ENCODE peak calls at places on chromosomes 6 and 20, in seven cellular contexts. Y, A, R, D, J, E and T are unnamed samples.

GRCh38 chr6:113719056-113719455 is 138.1 kb upstream of the MARCKS start:
- DNase-seq in A (no peak), D (no peak), R (no peak), E (no peak), J (no peak), Y (no peak), T (no peak)

GRCh38 chr20:25280051-25280573 is 32.2 kb downstream of the PYGB start:
- DNase-seq in Y (no peak), A (peak; percentile 66), E (peak; percentile 41), J (no peak), D (peak; percentile 85), R (peak; percentile 67), T (no peak)

GRCh38 chr6:7194657-7195056 is 86.9 kb downstream of the RREB1 start:
- DNase-seq in R (no peak), Y (no peak), E (no peak), A (no peak), J (no peak), D (no peak), T (no peak)

GRCh38 chr6:127207591-127208120 is 59.0 kb upstream of the RNF146 start:
- DNase-seq in E (no peak), D (no peak), A (no peak), Y (no peak), J (no peak), R (no peak), T (no peak)

GRCh38 chr6:20575125-20575524 is 40.9 kb downstream of the CDKAL1 start:
- DNase-seq in A (no peak), E (no peak), Y (peak; percentile 20), J (no peak), D (peak; percentile 76), R (no peak), T (no peak)

GRCh38 chr6:125285936-125286335 is 15.8 kb downstream of the HDDC2 start:
- DNase-seq in R (no peak), D (no peak), Y (no peak), J (no peak), E (no peak), A (no peak), T (no peak)

GRCh38 chr6:83092756-83093399 is 25.4 kb downstream of the DOP1A start:
- DNase-seq in A (no peak), R (no peak), E (no peak), J (no peak), Y (no peak), D (no peak), T (no peak)

GRCh38 chr6:33604941-33605854 is 15.9 kb upstream of the ITPR3 start:
- DNase-seq in J (no peak), E (no peak), D (no peak), A (no peak), R (no peak), Y (no peak), T (no peak)

GRCh38 chr6:138499303-138499991 is at the start of gene NHSL1:
- DNase-seq in J (no peak), R (no peak), E (no peak), Y (peak; percentile 84), D (no peak), A (no peak), T (no peak)

GRCh38 chr6:142653710-142654274 is 291.2 kb downstream of the HIVEP2 start:
- DNase-seq in E (no peak), D (no peak), Y (no peak), R (no peak), A (no peak), J (peak; percentile 6), T (no peak)

GRCh38 chr6:104182811-104183210 is 676.9 kb downstream of the HACE1 start:
- DNase-seq in Y (no peak), A (no peak), R (no peak), J (no peak), D (no peak), E (no peak), T (no peak)

GRCh38 chr20:41654884-41655283 is 36.7 kb upstream of the CHD6 start:
- DNase-seq in D (no peak), R (no peak), Y (no peak), J (peak; percentile 12), A (no peak), E (no peak), T (no peak)

GRCh38 chr6:26304213-26305096 is 60.5 kb upstream of the BTN3A2 start:
- DNase-seq in D (no peak), R (no peak), E (peak; percentile 64), Y (no peak), J (peak; percentile 66), A (no peak), T (no peak)

GRCh38 chr6:63525186-63525878 is 46.9 kb upstream of the LOC128125822 start:
- DNase-seq in D (no peak), E (no peak), Y (no peak), J (no peak), R (no peak), A (no peak), T (no peak)

GRCh38 chr6:151263967-151264366 is 24.2 kb downstream of the AKAP12 start:
- DNase-seq in D (no peak), E (peak; percentile 82), Y (no peak), J (peak; percentile 30), A (peak; percentile 33), R (no peak), T (no peak)

GRCh38 chr20:44133424-44133823 is 53.6 kb downstream of the JPH2 start:
- DNase-seq in E (no peak), A (no peak), R (no peak), D (no peak), Y (no peak), J (no peak), T (no peak)

GRCh38 chr20:17029698-17030097 is 197.1 kb upstream of the PCSK2 start:
- DNase-seq in D (no peak), A (no peak), E (no peak), R (no peak), J (no peak), Y (no peak), T (no peak)

GRCh38 chr6:44457606-44458005 is 70.1 kb downstream of the CDC5L start:
- DNase-seq in R (no peak), A (no peak), D (no peak), J (no peak), E (no peak), Y (no peak), T (no peak)

GRCh38 chr6:55562318-55562717 is 16.7 kb downstream of the HMGCLL1 start:
- DNase-seq in A (no peak), D (no peak), Y (no peak), R (no peak), E (no peak), J (no peak), T (no peak)

GRCh38 chr6:2616796-2617195 is 133.9 kb downstream of the MYLK4 start:
- DNase-seq in D (no peak), E (no peak), R (no peak), A (no peak), J (no peak), Y (no peak), T (no peak)

GRCh38 chr20:37640600-37641561 is 52.9 kb upstream of the CTNNBL1 start:
- DNase-seq in R (no peak), D (no peak), Y (no peak), E (no peak), J (peak; percentile 56), A (no peak), T (no peak)
- H3K4me1 ChIP-seq in R (no peaks in the 10 kb centered on the region), D (no peaks in the 10 kb centered on the region), Y (peaks cover 13% of the 10 kb centered on the region), E (no peaks in the 10 kb centered on the region), J (no peaks in the 10 kb centered on the region), A (no peaks in the 10 kb centered on the region), T (no peaks in the 10 kb centered on the region)

DNA sequence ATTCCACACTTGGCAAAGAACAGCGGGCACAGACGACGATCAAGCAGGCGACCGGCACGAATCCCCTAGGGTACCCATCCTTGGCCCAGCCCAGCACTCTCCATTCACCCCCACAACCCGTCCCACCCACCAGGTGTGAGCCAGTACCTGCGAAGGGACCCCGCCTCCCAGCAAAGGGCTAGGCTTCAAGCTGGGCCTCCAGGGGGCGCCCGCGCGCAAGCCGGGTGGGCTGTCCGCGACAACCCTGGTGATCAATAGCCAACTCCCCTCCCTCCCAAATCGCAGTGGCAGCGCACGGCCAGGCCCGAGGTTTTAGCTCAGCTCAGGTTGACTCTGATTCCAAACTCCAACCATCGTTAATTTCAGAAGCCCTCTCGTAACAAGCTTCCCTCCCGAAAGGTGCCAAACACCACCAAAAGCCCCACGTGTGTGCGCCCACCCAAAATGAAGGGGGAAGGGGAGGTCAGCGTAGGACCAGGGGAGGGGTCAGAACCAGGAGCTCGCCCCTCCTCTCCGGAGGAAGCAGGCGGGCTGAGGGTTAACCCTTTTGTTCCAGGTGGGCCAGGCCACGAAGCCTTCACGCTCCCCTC is 2.1 kb downstream of the SALL4 start:
- DNase-seq in R (peak; percentile 85), A (peak; percentile 35), J (peak; percentile 25), Y (peak; percentile 48), D (peak; percentile 71), E (peak; percentile 67), T (peak; percentile 79)
- H3K27me3 ChIP-seq in R (no peaks in the 10 kb centered on the region), A (peaks cover 71% of the 10 kb centered on the region), J (peaks cover 35% of the 10 kb centered on the region), Y (peaks cover 2% of the 10 kb centered on the region), D (no peaks in the 10 kb centered on the region), E (no peaks in the 10 kb centered on the region), T (no peaks in the 10 kb centered on the region)

GRCh38 chr6:358432-358831 is 33.1 kb upstream of the IRF4 start:
- DNase-seq in R (no peak), A (no peak), Y (no peak), D (no peak), E (peak; percentile 33), J (no peak), T (no peak)

GRCh38 chr6:357791-358341 is 33.7 kb upstream of the IRF4 start:
- DNase-seq in D (no peak), E (peak; percentile 27), A (no peak), J (no peak), R (no peak), Y (no peak), T (no peak)

GRCh38 chr6:358847-359246 is 32.7 kb upstream of the IRF4 start:
- DNase-seq in E (peak; percentile 20), D (no peak), J (no peak), R (no peak), Y (no peak), A (no peak), T (no peak)

GRCh38 chr6:360791-361373 is 30.7 kb upstream of the IRF4 start:
- DNase-seq in R (no peak), Y (no peak), D (no peak), E (no peak), A (no peak), J (no peak), T (no peak)

GRCh38 chr6:359261-360035 is 32.1 kb upstream of the IRF4 start:
- DNase-seq in E (peak; percentile 22), R (no peak), D (no peak), Y (no peak), J (no peak), A (no peak), T (no peak)
- H3K9me3 ChIP-seq in E (no peaks in the 10 kb centered on the region), R (peaks cover 6% of the 10 kb centered on the region), D (no peaks in the 10 kb centered on the region), Y (no peaks in the 10 kb centered on the region), J (no peaks in the 10 kb centered on the region), A (peaks cover 6% of the 10 kb centered on the region), T (no peaks in the 10 kb centered on the region)

GRCh38 chr6:109008537-109008950 is 86.1 kb downstream of the SESN1 start:
- DNase-seq in R (no peak), A (no peak), E (no peak), D (no peak), Y (no peak), J (no peak), T (no peak)

GRCh38 chr6:109009761-109010612 is 84.7 kb downstream of the SESN1 start:
- DNase-seq in A (no peak), E (no peak), R (no peak), D (no peak), J (no peak), Y (no peak), T (no peak)

GRCh38 chr6:109008951-109009760 is 85.5 kb downstream of the SESN1 start:
- DNase-seq in E (peak; percentile 97), A (peak; percentile 96), J (peak; percentile 98), D (peak; percentile 93), R (peak; percentile 97), Y (peak; percentile 72), T (peak; percentile 60)

GRCh38 chr6:109008061-109008460 is 86.6 kb downstream of the SESN1 start:
- DNase-seq in R (no peak), Y (no peak), E (no peak), J (no peak), D (no peak), A (no peak), T (no peak)

GRCh38 chr6:109010703-109011102 is 83.9 kb downstream of the SESN1 start:
- DNase-seq in E (no peak), R (no peak), D (no peak), A (no peak), J (no peak), Y (peak; percentile 5), T (no peak)
- H3K4me1 ChIP-seq in E (peaks cover 9% of the 10 kb centered on the region), R (no peaks in the 10 kb centered on the region), D (peaks cover 23% of the 10 kb centered on the region), A (peaks cover 41% of the 10 kb centered on the region), J (peaks cover 6% of the 10 kb centered on the region), Y (peaks cover 38% of the 10 kb centered on the region), T (no peaks in the 10 kb centered on the region)